ENCODE peak calls at places on chromosomes 1 and 21, in six cellular contexts. S is H1, Q is GM12891, Z is K562, M is GM12878, G is HepG2. H is an unnamed sample.
A peak's percentile ranks its signal among the peaks of the same experiment; 100 is the strongest.

GRCh38 chr1:67648582-67649326 is 36.2 kb upstream of the GADD45A start:
- DNase-seq in S (no peak), Q (no peak), Z (peak; percentile 32), M (no peak), G (no peak), H (no peak)

GRCh38 chr1:184974086-184974836 is at the start of gene NIBAN1:
- DNase-seq in S (peak; percentile 85), Q (peak; percentile 53), Z (peak; percentile 78), M (no peak), G (no peak), H (no peak)

GRCh38 chr1:244444854-244445253 is 6.9 kb downstream of the ADSS2 start:
- DNase-seq in S (no peak), Q (no peak), Z (no peak), M (no peak), G (no peak), H (no peak)

GRCh38 chr1:175317795-175318194 is 125.2 kb upstream of the KIAA0040 start:
- DNase-seq in S (no peak), Q (no peak), Z (no peak), M (no peak), G (no peak), H (no peak)

GRCh38 chr1:2389644-2390043 is 1.7 kb downstream of the MORN1 start:
- DNase-seq in S (no peak), Q (no peak), Z (no peak), M (no peak), G (no peak), H (no peak)

GRCh38 chr21:25518491-25518911 is 88.8 kb downstream of the MRPL39 start:
- DNase-seq in S (peak; percentile 52), Q (no peak), Z (no peak), M (no peak), G (no peak), H (no peak)

GRCh38 chr1:12179111-12179519 is 12.3 kb downstream of the TNFRSF1B start:
- DNase-seq in S (no peak), Q (no peak), Z (no peak), M (no peak), G (peak; percentile 36), H (no peak)

GRCh38 chr1:246128494-246129069 is 378.5 kb downstream of the SMYD3 start:
- DNase-seq in S (no peak), Q (no peak), Z (no peak), M (no peak), G (no peak), H (no peak)

DNA sequence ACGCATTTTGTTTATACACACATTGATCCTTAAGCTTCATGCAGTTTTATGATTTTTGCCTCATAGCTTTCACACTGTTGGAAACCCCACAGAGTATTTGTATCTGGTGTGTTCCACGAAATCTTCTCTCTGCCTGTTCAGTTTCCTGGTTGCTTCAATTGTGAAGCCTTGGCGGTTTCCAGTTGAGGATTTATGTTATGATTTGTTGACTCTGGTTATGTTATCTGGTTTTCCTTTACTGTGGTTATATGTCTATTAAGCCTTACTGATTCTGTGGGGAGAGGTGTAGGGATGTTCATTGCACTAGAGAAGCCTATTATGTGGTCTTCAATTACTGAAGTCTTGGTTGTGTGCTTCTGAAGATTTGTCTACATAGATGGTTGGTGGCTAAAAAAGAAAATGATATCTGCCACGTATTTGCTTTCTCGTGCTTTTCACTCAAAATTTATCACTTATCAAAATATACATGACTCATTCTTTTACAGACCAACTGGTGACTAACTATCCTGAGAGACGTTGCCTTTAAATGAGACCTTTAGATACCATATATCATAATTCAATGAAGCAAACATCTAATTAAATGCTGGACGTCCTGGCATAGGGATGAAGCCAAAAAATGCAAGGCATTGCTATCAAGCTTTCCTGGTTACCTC is 488.0 kb upstream of the B3GALT2 start:
- DNase-seq in S (no peak), Q (no peak), Z (no peak), M (no peak), G (no peak), H (no peak)
- TF ChIP-seq POLR2A in S (no peak), Q (no peak), Z (no peak), M (no peak), G (no peak), H (no peak)

GRCh38 chr1:163162281-163162937 is 40.3 kb downstream of the RGS5 start:
- DNase-seq in S (no peak), Q (no peak), Z (no peak), M (no peak), G (no peak), H (no peak)
- TF ChIP-seq POLR2AphosphoS5 in S (no peak), Q (no peak), Z (no peak), M (no peak), G (no peak), H (no peak)

GRCh38 chr1:69697343-69697742 is 129.6 kb downstream of the LRRC7 start:
- DNase-seq in S (no peak), Q (no peak), Z (peak; percentile 9), M (no peak), G (no peak), H (no peak)

GRCh38 chr1:69706473-69706872 is 138.8 kb downstream of the LRRC7 start:
- DNase-seq in S (no peak), Q (no peak), Z (no peak), M (no peak), G (no peak), H (no peak)

GRCh38 chr1:69702085-69702484 is 134.4 kb downstream of the LRRC7 start:
- DNase-seq in S (no peak), Q (no peak), Z (no peak), M (no peak), G (no peak), H (no peak)

DNA sequence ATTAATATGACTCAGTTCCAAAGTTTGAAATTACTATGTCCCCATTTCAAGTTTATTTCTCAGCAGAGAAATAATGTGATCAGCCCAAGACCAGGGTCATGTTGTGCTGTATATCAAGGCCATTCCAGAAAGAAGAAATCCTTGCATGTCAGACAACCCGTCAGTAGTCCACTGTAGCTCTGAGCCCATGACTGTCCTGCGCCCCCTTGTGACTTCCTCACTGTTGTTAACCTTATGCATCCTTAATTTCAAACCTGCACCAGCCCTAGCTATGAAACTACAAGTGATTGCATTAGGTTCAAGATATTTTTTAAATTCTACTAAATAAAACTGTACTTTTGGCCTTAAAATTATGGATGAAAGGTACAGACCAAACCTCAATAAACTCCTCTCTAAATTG is 133.0 kb downstream of the LRRC7 start:
- DNase-seq in S (peak; percentile 58), Q (no peak), Z (peak; percentile 44), M (no peak), G (peak; percentile 13), H (no peak)
- TF ChIP-seq TAF1 in S (no peak), Q (no peak), Z (no peak), M (no peak), G (no peak), H (no peak)

GRCh38 chr1:45478129-45478802 is 12.7 kb downstream of the TESK2 start:
- DNase-seq in S (no peak), Q (no peak), Z (no peak), M (no peak), G (no peak), H (no peak)
- TF ChIP-seq POLR2A in S (no peak), Q (no peak), Z (no peak), M (no peak), G (no peak), H (no peak)

GRCh38 chr21:45819478-45820170 is 161.9 kb upstream of the COL6A1 start:
- DNase-seq in S (no peak), Q (no peak), Z (no peak), M (no peak), G (no peak), H (no peak)

GRCh38 chr21:45817345-45817744 is 164.2 kb upstream of the COL6A1 start:
- DNase-seq in S (no peak), Q (no peak), Z (no peak), M (no peak), G (no peak), H (no peak)

GRCh38 chr21:45816794-45817193 is 164.8 kb upstream of the COL6A1 start:
- DNase-seq in S (no peak), Q (no peak), Z (no peak), M (no peak), G (no peak), H (no peak)

GRCh38 chr21:45818904-45819285 is 162.7 kb upstream of the COL6A1 start:
- DNase-seq in S (no peak), Q (no peak), Z (no peak), M (peak; percentile 21), G (peak; percentile 73), H (no peak)

DNA sequence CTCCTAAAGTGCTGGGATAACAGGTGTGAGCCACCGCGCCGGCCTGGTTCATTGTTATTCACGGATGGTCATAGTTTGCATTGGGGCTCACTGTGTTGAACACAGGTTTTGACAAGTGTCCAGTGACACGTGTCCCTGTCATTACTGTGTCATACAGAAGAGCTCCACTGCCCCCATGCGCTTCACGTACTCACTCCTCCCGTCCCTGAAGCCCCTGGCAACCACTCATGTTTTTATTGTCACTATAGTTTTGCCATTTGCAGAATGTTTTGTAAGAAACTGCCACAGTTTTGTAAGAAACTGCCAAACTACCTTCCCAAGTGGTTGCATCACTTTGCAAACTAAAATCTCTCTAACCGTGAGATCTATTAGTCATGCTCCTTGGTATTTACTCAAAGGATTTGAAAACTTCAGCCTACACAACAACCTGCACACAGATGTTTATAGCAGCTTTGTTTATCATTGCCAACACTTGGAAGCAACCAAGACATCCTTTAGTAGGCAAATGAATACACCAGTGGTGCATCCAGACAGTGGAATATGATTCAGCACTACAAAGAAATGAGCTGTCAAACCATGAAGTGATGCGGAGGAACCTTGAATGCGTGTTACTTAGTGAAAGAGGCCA is 163.2 kb upstream of the COL6A1 start:
- DNase-seq in S (no peak), Q (no peak), Z (peak; percentile 41), M (no peak), G (no peak), H (no peak)
- TF ChIP-seq POLR2AphosphoS5 in S (no peak), Q (no peak), Z (no peak), M (no peak), G (no peak), H (no peak)

GRCh38 chr1:74763714-74764301 is 30.9 kb downstream of the TYW3 start:
- DNase-seq in S (no peak), Q (no peak), Z (no peak), M (no peak), G (no peak), H (no peak)

GRCh38 chr1:74771913-74772515 is 39.1 kb downstream of the TYW3 start:
- DNase-seq in S (no peak), Q (no peak), Z (peak; percentile 62), M (peak; percentile 8), G (peak; percentile 51), H (no peak)

GRCh38 chr1:74772945-74773344 is 40.0 kb downstream of the TYW3 start:
- DNase-seq in S (no peak), Q (no peak), Z (no peak), M (no peak), G (peak; percentile 4), H (no peak)

GRCh38 chr1:74766579-74766978 is 33.6 kb downstream of the TYW3 start:
- DNase-seq in S (no peak), Q (no peak), Z (no peak), M (no peak), G (no peak), H (no peak)

GRCh38 chr1:74767490-74767889 is 34.5 kb downstream of the TYW3 start:
- DNase-seq in S (peak; percentile 57), Q (no peak), Z (peak; percentile 59), M (no peak), G (peak; percentile 20), H (no peak)
- TF ChIP-seq TAF1 in S (no peak), Q (no peak), Z (no peak), M (no peak), G (no peak), H (no peak)

H was measured in GM12892.